ENCODE peak calls at places on chromosomes 7 and 10, in four cellular contexts. One of them, this sample, is unnamed.
A peak's percentile ranks its signal among the peaks of the same experiment; 100 is the strongest.

GRCh38 chr10:47164800-47165128 is 135.2 kb upstream of the GDF10 start:
- DNase-seq in GM12878: no peak
- DNase-seq in K562: no peak
- DNase-seq in HepG2: no peak
- DNase-seq in this sample: no peak

GRCh38 chr7:119421657-119422056 is 851.3 kb upstream of the KCND2 start:
- DNase-seq in GM12878: no peak
- DNase-seq in K562: no peak
- DNase-seq in HepG2: no peak
- DNase-seq in this sample: no peak

GRCh38 chr10:114404171-114405010 is at the start of gene AFAP1L2:
- DNase-seq in GM12878: no peak
- DNase-seq in K562: no peak
- DNase-seq in HepG2: no peak
- DNase-seq in this sample: peak; percentile 84

GRCh38 chr10:130362308-130362761 is 226.1 kb downstream of the GLRX3 start:
- DNase-seq in GM12878: no peak
- DNase-seq in K562: no peak
- DNase-seq in HepG2: no peak
- DNase-seq in this sample: peak; percentile 90

GRCh38 chr7:8362723-8363369 is 70.6 kb upstream of the NXPH1 start:
- DNase-seq in GM12878: no peak
- DNase-seq in K562: no peak
- DNase-seq in HepG2: no peak
- DNase-seq in this sample: no peak

GRCh38 chr10:34334908-34335307 is 480.2 kb downstream of the PARD3 start:
- DNase-seq in GM12878: no peak
- DNase-seq in K562: no peak
- DNase-seq in HepG2: no peak
- DNase-seq in this sample: no peak

GRCh38 chr10:20957744-20958143 is 60.6 kb upstream of the NEBL start:
- DNase-seq in GM12878: no peak
- DNase-seq in K562: no peak
- DNase-seq in HepG2: no peak
- DNase-seq in this sample: no peak

GRCh38 chr10:79488303-79488702 is 24.0 kb upstream of the EIF5AL1 start:
- DNase-seq in GM12878: no peak
- DNase-seq in K562: no peak
- DNase-seq in HepG2: no peak
- DNase-seq in this sample: no peak

GRCh38 chr7:75536940-75537538 is 44.9 kb downstream of the SPDYE5 start:
- DNase-seq in GM12878: no peak
- DNase-seq in K562: no peak
- DNase-seq in HepG2: no peak
- DNase-seq in this sample: no peak

GRCh38 chr7:20514364-20514763 is 101.1 kb upstream of the ABCB5 start:
- DNase-seq in GM12878: peak; percentile 2
- DNase-seq in K562: peak; percentile 1
- DNase-seq in HepG2: no peak
- DNase-seq in this sample: peak; percentile 58

GRCh38 chr7:150668472-150668911 is 17.0 kb upstream of the GIMAP2 start:
- DNase-seq in GM12878: peak; percentile 99
- DNase-seq in K562: no peak
- DNase-seq in HepG2: no peak
- DNase-seq in this sample: no peak

GRCh38 chr10:61821153-61821552 is 80.3 kb upstream of the ARID5B start:
- DNase-seq in GM12878: no peak
- DNase-seq in K562: no peak
- DNase-seq in HepG2: no peak
- DNase-seq in this sample: no peak

GRCh38 chr7:121214652-121215051 is 114.1 kb upstream of the WNT16 start:
- DNase-seq in GM12878: no peak
- DNase-seq in K562: no peak
- DNase-seq in HepG2: no peak
- DNase-seq in this sample: no peak

GRCh38 chr7:130740617-130741016 is 6.6 kb upstream of the KLF14 start:
- DNase-seq in GM12878: no peak
- DNase-seq in K562: no peak
- DNase-seq in HepG2: no peak
- DNase-seq in this sample: no peak

GRCh38 chr10:3848005-3848767 is 63.2 kb upstream of the KLF6 start:
- DNase-seq in GM12878: no peak
- DNase-seq in K562: no peak
- DNase-seq in HepG2: no peak
- DNase-seq in this sample: no peak

GRCh38 chr7:50336909-50337703 is 32.6 kb downstream of the IKZF1 start:
- DNase-seq in GM12878: no peak
- DNase-seq in K562: no peak
- DNase-seq in HepG2: no peak
- DNase-seq in this sample: no peak

GRCh38 chr7:151501676-151502075 is 18.0 kb downstream of the RHEB start:
- DNase-seq in GM12878: no peak
- DNase-seq in K562: no peak
- DNase-seq in HepG2: no peak
- DNase-seq in this sample: no peak

GRCh38 chr10:43077421-43078171 is 727 bp downstream of the RET start:
- DNase-seq in GM12878: no peak
- DNase-seq in K562: no peak
- DNase-seq in HepG2: no peak
- DNase-seq in this sample: peak; percentile 59

GRCh38 chr7:74586258-74587200 is 71.0 kb upstream of the GTF2I start:
- DNase-seq in GM12878: no peak
- DNase-seq in K562: no peak
- DNase-seq in HepG2: no peak
- DNase-seq in this sample: no peak

GRCh38 chr10:94546058-94546595 is 539 bp downstream of the HELLS start:
- DNase-seq in GM12878: no peak
- DNase-seq in K562: peak; percentile 30
- DNase-seq in HepG2: peak; percentile 13
- DNase-seq in this sample: peak; percentile 55

GRCh38 chr7:17769918-17770317 is 170.4 kb downstream of the SNX13 start:
- DNase-seq in GM12878: no peak
- DNase-seq in K562: peak; percentile 72
- DNase-seq in HepG2: peak; percentile 69
- DNase-seq in this sample: peak; percentile 48

GRCh38 chr7:108114117-108114841 is 15.9 kb downstream of the LAMB4 start:
- DNase-seq in GM12878: no peak
- DNase-seq in K562: peak; percentile 68
- DNase-seq in HepG2: peak; percentile 31
- DNase-seq in this sample: no peak

GRCh38 chr10:51585742-51586141 is 113.7 kb downstream of the CSTF2T start:
- DNase-seq in GM12878: no peak
- DNase-seq in K562: no peak
- DNase-seq in HepG2: peak; percentile 0
- DNase-seq in this sample: no peak

GRCh38 chr10:96292971-96293909 is 11.0 kb upstream of the DNTT start:
- DNase-seq in GM12878: no peak
- DNase-seq in K562: peak; percentile 33
- DNase-seq in HepG2: peak; percentile 70
- DNase-seq in this sample: peak; percentile 36

GRCh38 chr10:4194231-4194630 is 409.2 kb upstream of the KLF6 start:
- DNase-seq in GM12878: no peak
- DNase-seq in K562: no peak
- DNase-seq in HepG2: no peak
- DNase-seq in this sample: no peak

GRCh38 chr7:141074162-141074989 is 512 bp downstream of the TMEM178B start:
- DNase-seq in GM12878: no peak
- DNase-seq in K562: no peak
- DNase-seq in HepG2: no peak
- DNase-seq in this sample: peak; percentile 75

GRCh38 chr7:25221009-25221408 is 7.3 kb downstream of the NPVF start:
- DNase-seq in GM12878: no peak
- DNase-seq in K562: no peak
- DNase-seq in HepG2: no peak
- DNase-seq in this sample: no peak

GRCh38 chr7:7909376-7909775 is 59.2 kb upstream of the GLCCI1 start:
- DNase-seq in GM12878: no peak
- DNase-seq in K562: no peak
- DNase-seq in HepG2: no peak
- DNase-seq in this sample: no peak

GRCh38 chr10:34396669-34397068 is 418.4 kb downstream of the PARD3 start:
- DNase-seq in GM12878: no peak
- DNase-seq in K562: no peak
- DNase-seq in HepG2: no peak
- DNase-seq in this sample: no peak

GRCh38 chr10:31947144-31947926 is 18.7 kb upstream of the ARHGAP12 start:
- DNase-seq in GM12878: no peak
- DNase-seq in K562: peak; percentile 71
- DNase-seq in HepG2: peak; percentile 82
- DNase-seq in this sample: peak; percentile 50

GRCh38 chr7:134902058-134902457 is 84.2 kb upstream of the AGBL3 start:
- DNase-seq in GM12878: no peak
- DNase-seq in K562: no peak
- DNase-seq in HepG2: no peak
- DNase-seq in this sample: no peak

GRCh38 chr7:115613836-115614235 is 416.7 kb downstream of the TFEC start:
- DNase-seq in GM12878: no peak
- DNase-seq in K562: no peak
- DNase-seq in HepG2: no peak
- DNase-seq in this sample: no peak
- TF ChIP-seq MXI1 in GM12878: no peak
- TF ChIP-seq MXI1 in K562: no peak
- TF ChIP-seq MXI1 in HepG2: no peak
- TF ChIP-seq MXI1 in this sample: no peak

DNA sequence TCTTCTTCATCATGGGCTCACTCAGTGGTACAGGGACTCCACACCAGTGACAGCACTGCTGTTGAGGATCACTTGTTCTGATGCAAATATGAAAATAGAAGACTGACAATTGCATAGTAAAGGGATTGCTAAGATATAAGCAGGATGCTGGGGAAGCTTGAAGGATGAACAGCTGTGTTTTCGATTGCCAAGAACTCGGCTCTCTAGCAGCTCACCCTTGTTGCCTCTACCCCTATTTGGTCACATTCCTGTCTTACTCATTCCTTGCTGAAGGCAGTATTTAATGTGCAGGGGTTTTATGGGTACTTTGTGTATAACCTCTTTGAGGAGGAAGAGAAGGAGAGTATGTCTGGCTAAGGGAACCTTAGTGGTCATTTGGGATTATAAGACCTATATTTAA is 218.8 kb downstream of the AUTS2 start:
- DNase-seq in GM12878: no peak
- DNase-seq in K562: no peak
- DNase-seq in HepG2: no peak
- DNase-seq in this sample: no peak
- TF ChIP-seq NFIC in GM12878: no peak
- TF ChIP-seq NFIC in K562: no peak
- TF ChIP-seq NFIC in HepG2: no peak
- TF ChIP-seq NFIC in this sample: peak; percentile 36

DNA sequence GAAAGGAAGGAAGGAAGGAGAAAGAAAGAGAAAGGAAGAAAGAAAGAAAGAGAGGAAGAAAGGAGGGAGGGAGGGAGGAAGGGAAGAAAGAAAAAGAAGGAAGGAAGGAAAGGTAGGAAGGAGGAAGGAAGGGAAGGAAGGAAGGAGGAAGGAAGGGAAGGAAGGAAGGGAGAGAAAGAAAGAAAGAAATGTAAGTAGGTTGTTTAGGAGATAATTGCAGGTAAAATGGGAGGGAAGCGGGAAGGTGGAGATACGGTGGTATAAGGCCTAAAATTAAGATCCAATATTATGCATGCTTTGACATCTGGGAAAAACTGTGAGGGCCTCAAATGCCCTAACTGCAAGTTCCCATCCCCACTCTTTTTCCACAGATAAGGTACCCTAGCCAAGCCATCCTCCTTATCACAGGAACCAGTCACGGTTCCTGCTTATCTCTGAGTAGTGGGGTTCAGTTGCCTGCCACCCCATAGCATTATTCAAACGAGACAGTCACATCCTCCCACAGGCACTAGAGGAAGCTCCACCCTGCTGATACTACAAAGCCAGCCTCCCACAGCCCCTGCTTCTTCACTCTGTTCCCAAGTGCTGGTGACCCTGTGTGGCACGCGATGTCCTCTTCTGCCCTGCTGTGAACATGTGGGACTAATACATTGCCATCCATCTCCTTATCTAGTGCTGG is 28.7 kb downstream of the ST8SIA6 start:
- DNase-seq in GM12878: no peak
- DNase-seq in K562: peak; percentile 97
- DNase-seq in HepG2: no peak
- DNase-seq in this sample: no peak
- TF ChIP-seq MXI1 in GM12878: no peak
- TF ChIP-seq MXI1 in K562: no peak
- TF ChIP-seq MXI1 in HepG2: no peak
- TF ChIP-seq MXI1 in this sample: no peak

GRCh38 chr10:69956833-69957230 is 95.8 kb upstream of the MACROH2A2 start:
- DNase-seq in GM12878: no peak
- DNase-seq in K562: no peak
- DNase-seq in HepG2: no peak
- DNase-seq in this sample: no peak

GRCh38 chr10:69959911-69960310 is 92.7 kb upstream of the MACROH2A2 start:
- DNase-seq in GM12878: no peak
- DNase-seq in K562: no peak
- DNase-seq in HepG2: no peak
- DNase-seq in this sample: no peak

GRCh38 chr10:69957516-69958231 is 95.0 kb upstream of the MACROH2A2 start:
- DNase-seq in GM12878: no peak
- DNase-seq in K562: no peak
- DNase-seq in HepG2: no peak
- DNase-seq in this sample: no peak

GRCh38 chr10:69955897-69956832 is 96.5 kb upstream of the MACROH2A2 start:
- DNase-seq in GM12878: no peak
- DNase-seq in K562: no peak
- DNase-seq in HepG2: no peak
- DNase-seq in this sample: no peak

DNA sequence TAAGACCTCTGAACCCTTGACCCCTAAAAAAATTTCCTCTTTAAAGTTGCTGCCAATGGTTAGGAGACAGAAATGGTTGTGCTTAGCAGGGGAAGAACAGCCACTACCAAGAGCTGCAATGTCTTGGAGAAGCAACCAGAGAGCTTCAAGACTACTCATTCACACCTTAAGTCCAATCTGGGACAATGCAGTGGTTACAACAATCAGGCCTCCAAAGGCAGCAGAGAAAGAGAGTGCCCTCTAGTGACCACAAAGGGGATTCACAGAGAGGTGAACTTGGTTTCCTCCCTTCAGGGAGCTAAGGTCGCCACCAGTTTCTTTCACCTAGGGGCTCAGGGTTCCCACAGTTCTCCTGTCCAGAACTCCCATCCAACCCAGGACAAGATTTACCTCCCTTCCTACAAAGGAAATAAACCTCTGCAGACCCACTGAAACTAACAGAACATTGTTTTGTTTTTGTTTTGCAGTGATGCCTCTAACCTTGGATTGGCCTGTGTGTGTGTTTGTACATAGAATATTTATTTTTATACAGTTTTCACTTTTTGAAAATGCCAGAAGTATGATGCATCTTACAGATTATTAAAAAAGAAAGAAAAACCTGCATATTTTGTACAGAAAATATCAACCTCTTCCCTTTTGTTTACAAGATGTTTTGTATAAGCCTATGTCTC is 94.3 kb upstream of the MACROH2A2 start:
- DNase-seq in GM12878: no peak
- DNase-seq in K562: peak; percentile 59
- DNase-seq in HepG2: peak; percentile 38
- DNase-seq in this sample: peak; percentile 73
- TF ChIP-seq NFIC in GM12878: no peak
- TF ChIP-seq NFIC in K562: no peak
- TF ChIP-seq NFIC in HepG2: no peak
- TF ChIP-seq NFIC in this sample: no peak

GRCh38 chr10:128875955-128876354 is 591.1 kb upstream of the MGMT start:
- DNase-seq in GM12878: no peak
- DNase-seq in K562: no peak
- DNase-seq in HepG2: no peak
- DNase-seq in this sample: no peak
- TF ChIP-seq MXI1 in GM12878: no peak
- TF ChIP-seq MXI1 in K562: no peak
- TF ChIP-seq MXI1 in HepG2: no peak
- TF ChIP-seq MXI1 in this sample: no peak